ENCODE peak calls at places on chromosome 14, in five cellular contexts. W, G, C, Q and S are unnamed samples. For H4K20me1, the result is how much of the 10 kb centered on the place peaks cover.

GRCh38 chr14:93744176-93744575 is 44.1 kb downstream of the PRIMA1 start:
- DNase-seq in G (no peak), Q (no peak), W (no peak), C (no peak), S (no peak)

GRCh38 chr14:44788612-44789011 is 173.1 kb downstream of the KLHL28 start:
- DNase-seq in Q (peak), C (no peak), G (no peak), W (no peak), S (no peak)

GRCh38 chr14:98008381-98009113 is 1211.4 kb downstream of the VRK1 start:
- DNase-seq in G (no peak), Q (no peak), C (no peak), W (no peak), S (no peak)

GRCh38 chr14:61517861-61518802 is 177.2 kb upstream of the HIF1A start:
- DNase-seq in W (no peak), C (no peak), G (peak), Q (no peak), S (no peak)

GRCh38 chr14:77037886-77038511 is 9.5 kb upstream of the IRF2BPL start:
- DNase-seq in Q (no peak), C (no peak), G (no peak), W (peak), S (no peak)

GRCh38 chr14:20782280-20782890 is 1.3 kb downstream of the RNASE6 start:
- DNase-seq in G (peak), W (peak), Q (no peak), C (peak), S (no peak)

GRCh38 chr14:20164462-20164861 is 25.8 kb downstream of the OR4N5 start:
- DNase-seq in G (no peak), C (no peak), W (no peak), Q (no peak), S (no peak)

GRCh38 chr14:96194657-96195431 is 9.8 kb upstream of the BDKRB2 start:
- DNase-seq in W (no peak), C (no peak), Q (no peak), G (no peak), S (no peak)

GRCh38 chr14:85391892-85392291 is 138.1 kb upstream of the FLRT2 start:
- DNase-seq in C (no peak), W (no peak), G (no peak), Q (no peak), S (no peak)

GRCh38 chr14:72916174-72916573 is 10.1 kb upstream of the DCAF4 start:
- DNase-seq in G (no peak), C (no peak), W (no peak), Q (peak), S (no peak)

GRCh38 chr14:20998139-20998538 is 954 bp upstream of the SLC39A2 start:
- DNase-seq in W (peak), C (no peak), G (no peak), Q (no peak), S (peak)

GRCh38 chr14:101397206-101397605 is 164.1 kb upstream of the DIO3 start:
- DNase-seq in W (no peak), G (no peak), Q (no peak), C (no peak), S (no peak)

GRCh38 chr14:85856430-85856829 is 326.5 kb downstream of the FLRT2 start:
- DNase-seq in W (peak), Q (no peak), C (no peak), G (no peak), S (no peak)

GRCh38 chr14:36227802-36228201 is 51.3 kb upstream of the PTCSC3 start:
- DNase-seq in W (no peak), G (no peak), C (no peak), Q (peak), S (no peak)

GRCh38 chr14:71478542-71478941 is 453.7 kb upstream of the RGS6 start:
- DNase-seq in G (no peak), W (no peak), C (no peak), Q (peak), S (no peak)

GRCh38 chr14:58193542-58193941 is 6.4 kb upstream of the ACTR10 start:
- DNase-seq in G (no peak), W (no peak), C (no peak), Q (no peak), S (no peak)

GRCh38 chr14:32259368-32260013 is 56.4 kb upstream of the RNU6-8 start:
- DNase-seq in C (peak), G (peak), W (peak), Q (peak), S (peak)

GRCh38 chr14:78164226-78164853 is 5.8 kb upstream of the NRXN3 start:
- DNase-seq in C (peak), W (peak), Q (no peak), G (peak), S (no peak)

GRCh38 chr14:99768381-99768780 is 24.8 kb upstream of the EML1 start:
- DNase-seq in Q (no peak), W (no peak), G (no peak), C (peak), S (no peak)

GRCh38 chr14:92987713-92988510 is 65.0 kb downstream of the CHGA start:
- DNase-seq in G (no peak), W (no peak), Q (no peak), C (no peak), S (no peak)

GRCh38 chr14:47044841-47045240 is 393.3 kb upstream of the RPL10L start:
- DNase-seq in G (peak), W (peak), Q (no peak), C (peak), S (no peak)

DNA sequence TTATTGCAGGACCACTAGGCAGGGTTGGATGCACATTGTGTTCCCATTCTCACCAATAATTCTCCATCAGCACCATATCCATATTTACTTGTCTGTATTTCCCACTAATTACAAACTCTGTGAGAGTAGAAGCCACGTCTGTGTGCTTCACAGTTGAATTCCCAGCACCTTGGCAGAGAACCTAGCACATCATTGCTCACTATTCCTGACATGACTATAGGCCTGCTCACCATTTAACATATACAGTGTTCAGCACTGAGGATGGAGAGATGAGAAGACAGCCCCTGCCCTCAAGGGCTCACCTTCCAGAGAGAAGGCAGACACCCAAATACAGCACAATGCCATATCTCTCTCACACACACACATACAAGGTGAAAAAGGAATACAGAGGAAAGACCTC is 5.0 kb downstream of the DAD1 start:
- DNase-seq in G (no peak), W (no peak), C (no peak), Q (no peak), S (no peak)
- H3K4me2 ChIP-seq in G (no peak), W (no peak), C (no peak), Q (no peak), S (no peak)

GRCh38 chr14:68950111-68950510 is 29.0 kb downstream of the ACTN1 start:
- DNase-seq in C (no peak), G (no peak), W (no peak), Q (peak), S (no peak)
- H4K20me1 ChIP-seq in C (half or more), G (under half), W (half or more), Q (half or more), S (half or more)

DNA sequence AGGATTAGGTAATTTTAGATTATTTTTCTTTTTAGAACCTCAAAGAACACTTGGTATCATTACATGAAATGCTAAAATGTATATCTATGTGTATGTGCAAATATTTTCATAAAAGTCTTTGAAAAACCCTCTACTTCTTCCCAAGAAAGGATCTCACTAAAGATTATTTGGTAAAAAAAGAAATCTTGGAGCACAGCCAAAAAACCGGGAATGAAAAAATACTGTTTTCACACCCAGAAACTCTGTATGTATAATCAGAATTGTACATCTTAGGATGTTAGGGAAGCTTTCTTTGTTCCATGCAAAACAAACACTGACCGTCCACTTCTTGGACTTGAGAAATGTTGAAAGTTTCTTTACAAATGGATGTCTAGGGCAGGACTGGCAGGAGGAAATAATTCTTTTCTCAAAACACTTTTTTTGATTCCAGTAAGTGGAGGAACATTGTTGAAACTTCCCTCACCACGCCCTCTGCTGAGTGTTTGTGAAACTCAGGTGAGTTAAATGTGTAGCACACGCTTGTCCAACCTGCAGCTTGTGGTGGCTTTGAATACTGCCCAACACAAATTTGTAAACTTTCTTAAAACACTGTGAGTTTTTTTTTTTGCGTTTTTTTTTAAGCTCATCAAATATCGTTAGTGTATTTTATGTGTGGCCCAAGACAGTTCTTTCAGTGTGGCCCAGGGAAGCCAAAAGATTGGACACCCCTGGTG is 26.5 kb downstream of the FBXO34 start:
- DNase-seq in W (peak), G (peak), C (no peak), Q (no peak), S (no peak)
- H3K4me2 ChIP-seq in W (no peak), G (peak), C (no peak), Q (no peak), S (peak)

GRCh38 chr14:105332352-105332874 is 17.9 kb downstream of the PACS2 start:
- DNase-seq in W (no peak), G (no peak), C (no peak), Q (no peak), S (no peak)
- H4K20me1 ChIP-seq in W (under half), G (under half), C (under half), Q (half or more), S (under half)